ENCODE peak calls at places on chromosomes 7 and 10, in four cellular contexts. One of them, this sample, is unnamed.
A peak's percentile ranks its signal among the peaks of the same experiment; 100 is the strongest.

GRCh38 chr7:7044806-7045205 is 137.5 kb upstream of the C1GALT1 start:
- DNase-seq in stimulated activated CD8-positive, alpha-beta memory T cell treated with anti-CD3 and anti-CD28 coated beads, Interleukin-7, amount 100 ng/mL, for 1 hour: no peak
- DNase-seq in stimulated activated CD4-positive, alpha-beta T cell treated with anti-CD3 and anti-CD28 coated beads, Interleukin-12 subunit alpha, Interleukin-12 subunit beta, amount 100 ng/mL, for 4 hours: no peak
- DNase-seq in A172: no peak
- DNase-seq in this sample: no peak

GRCh38 chr10:86373828-86374227 is 7.2 kb upstream of the GRID1 start:
- DNase-seq in stimulated activated CD4-positive, alpha-beta T cell treated with anti-CD3 and anti-CD28 coated beads, Interleukin-12 subunit alpha, Interleukin-12 subunit beta, amount 100 ng/mL, for 4 hours: no peak
- DNase-seq in stimulated activated CD8-positive, alpha-beta memory T cell treated with anti-CD3 and anti-CD28 coated beads, Interleukin-7, amount 100 ng/mL, for 1 hour: no peak
- DNase-seq in A172: no peak
- DNase-seq in this sample: no peak

GRCh38 chr10:58696736-58697135 is 184.1 kb downstream of the BICC1 start:
- DNase-seq in A172: peak; percentile 8
- DNase-seq in stimulated activated CD4-positive, alpha-beta T cell treated with anti-CD3 and anti-CD28 coated beads, Interleukin-12 subunit alpha, Interleukin-12 subunit beta, amount 100 ng/mL, for 4 hours: no peak
- DNase-seq in stimulated activated CD8-positive, alpha-beta memory T cell treated with anti-CD3 and anti-CD28 coated beads, Interleukin-7, amount 100 ng/mL, for 1 hour: no peak
- DNase-seq in this sample: no peak

GRCh38 chr10:47030191-47030698 is 119.0 kb downstream of the PTPN20 start:
- DNase-seq in stimulated activated CD4-positive, alpha-beta T cell treated with anti-CD3 and anti-CD28 coated beads, Interleukin-12 subunit alpha, Interleukin-12 subunit beta, amount 100 ng/mL, for 4 hours: no peak
- DNase-seq in stimulated activated CD8-positive, alpha-beta memory T cell treated with anti-CD3 and anti-CD28 coated beads, Interleukin-7, amount 100 ng/mL, for 1 hour: no peak
- DNase-seq in A172: no peak
- DNase-seq in this sample: no peak

GRCh38 chr10:84356951-84357350 is 28.6 kb downstream of the CCSER2 start:
- DNase-seq in stimulated activated CD8-positive, alpha-beta memory T cell treated with anti-CD3 and anti-CD28 coated beads, Interleukin-7, amount 100 ng/mL, for 1 hour: no peak
- DNase-seq in A172: no peak
- DNase-seq in stimulated activated CD4-positive, alpha-beta T cell treated with anti-CD3 and anti-CD28 coated beads, Interleukin-12 subunit alpha, Interleukin-12 subunit beta, amount 100 ng/mL, for 4 hours: no peak
- DNase-seq in this sample: no peak

GRCh38 chr7:138122162-138122561 is 45.9 kb downstream of the AKR1D1 start:
- DNase-seq in A172: no peak
- DNase-seq in stimulated activated CD8-positive, alpha-beta memory T cell treated with anti-CD3 and anti-CD28 coated beads, Interleukin-7, amount 100 ng/mL, for 1 hour: no peak
- DNase-seq in stimulated activated CD4-positive, alpha-beta T cell treated with anti-CD3 and anti-CD28 coated beads, Interleukin-12 subunit alpha, Interleukin-12 subunit beta, amount 100 ng/mL, for 4 hours: no peak
- DNase-seq in this sample: no peak

GRCh38 chr10:52318822-52319464 is 4.9 kb downstream of the DKK1 start:
- DNase-seq in stimulated activated CD4-positive, alpha-beta T cell treated with anti-CD3 and anti-CD28 coated beads, Interleukin-12 subunit alpha, Interleukin-12 subunit beta, amount 100 ng/mL, for 4 hours: no peak
- DNase-seq in A172: peak; percentile 99
- DNase-seq in stimulated activated CD8-positive, alpha-beta memory T cell treated with anti-CD3 and anti-CD28 coated beads, Interleukin-7, amount 100 ng/mL, for 1 hour: no peak
- DNase-seq in this sample: peak; percentile 100

GRCh38 chr7:155201325-155202087 is 96.2 kb upstream of the INSIG1 start:
- DNase-seq in stimulated activated CD8-positive, alpha-beta memory T cell treated with anti-CD3 and anti-CD28 coated beads, Interleukin-7, amount 100 ng/mL, for 1 hour: no peak
- DNase-seq in A172: no peak
- DNase-seq in stimulated activated CD4-positive, alpha-beta T cell treated with anti-CD3 and anti-CD28 coated beads, Interleukin-12 subunit alpha, Interleukin-12 subunit beta, amount 100 ng/mL, for 4 hours: no peak
- DNase-seq in this sample: no peak

GRCh38 chr10:47321521-47322195 is 596 bp upstream of the GDF2 start:
- DNase-seq in stimulated activated CD8-positive, alpha-beta memory T cell treated with anti-CD3 and anti-CD28 coated beads, Interleukin-7, amount 100 ng/mL, for 1 hour: no peak
- DNase-seq in stimulated activated CD4-positive, alpha-beta T cell treated with anti-CD3 and anti-CD28 coated beads, Interleukin-12 subunit alpha, Interleukin-12 subunit beta, amount 100 ng/mL, for 4 hours: no peak
- DNase-seq in A172: no peak
- DNase-seq in this sample: no peak

GRCh38 chr10:95728535-95728934 is 27.4 kb upstream of the ENTPD1 start:
- DNase-seq in stimulated activated CD4-positive, alpha-beta T cell treated with anti-CD3 and anti-CD28 coated beads, Interleukin-12 subunit alpha, Interleukin-12 subunit beta, amount 100 ng/mL, for 4 hours: no peak
- DNase-seq in A172: no peak
- DNase-seq in stimulated activated CD8-positive, alpha-beta memory T cell treated with anti-CD3 and anti-CD28 coated beads, Interleukin-7, amount 100 ng/mL, for 1 hour: no peak
- DNase-seq in this sample: peak; percentile 36

GRCh38 chr10:121572857-121573540 is 25.2 kb downstream of the FGFR2 start:
- DNase-seq in stimulated activated CD8-positive, alpha-beta memory T cell treated with anti-CD3 and anti-CD28 coated beads, Interleukin-7, amount 100 ng/mL, for 1 hour: no peak
- DNase-seq in stimulated activated CD4-positive, alpha-beta T cell treated with anti-CD3 and anti-CD28 coated beads, Interleukin-12 subunit alpha, Interleukin-12 subunit beta, amount 100 ng/mL, for 4 hours: no peak
- DNase-seq in A172: peak; percentile 21
- DNase-seq in this sample: no peak

GRCh38 chr10:45432700-45433472 is 58.9 kb downstream of the ALOX5 start:
- DNase-seq in stimulated activated CD4-positive, alpha-beta T cell treated with anti-CD3 and anti-CD28 coated beads, Interleukin-12 subunit alpha, Interleukin-12 subunit beta, amount 100 ng/mL, for 4 hours: no peak
- DNase-seq in stimulated activated CD8-positive, alpha-beta memory T cell treated with anti-CD3 and anti-CD28 coated beads, Interleukin-7, amount 100 ng/mL, for 1 hour: no peak
- DNase-seq in A172: no peak
- DNase-seq in this sample: no peak

GRCh38 chr7:116356979-116357378 is 142.6 kb upstream of the CAV2 start:
- DNase-seq in stimulated activated CD4-positive, alpha-beta T cell treated with anti-CD3 and anti-CD28 coated beads, Interleukin-12 subunit alpha, Interleukin-12 subunit beta, amount 100 ng/mL, for 4 hours: no peak
- DNase-seq in stimulated activated CD8-positive, alpha-beta memory T cell treated with anti-CD3 and anti-CD28 coated beads, Interleukin-7, amount 100 ng/mL, for 1 hour: no peak
- DNase-seq in A172: peak; percentile 30
- DNase-seq in this sample: no peak

GRCh38 chr7:76155938-76156337 is 45.8 kb upstream of the SRRM3 start:
- DNase-seq in A172: no peak
- DNase-seq in stimulated activated CD8-positive, alpha-beta memory T cell treated with anti-CD3 and anti-CD28 coated beads, Interleukin-7, amount 100 ng/mL, for 1 hour: no peak
- DNase-seq in stimulated activated CD4-positive, alpha-beta T cell treated with anti-CD3 and anti-CD28 coated beads, Interleukin-12 subunit alpha, Interleukin-12 subunit beta, amount 100 ng/mL, for 4 hours: no peak
- DNase-seq in this sample: no peak

GRCh38 chr10:100896876-100897461 is 15.8 kb upstream of the SLF2 start:
- DNase-seq in stimulated activated CD4-positive, alpha-beta T cell treated with anti-CD3 and anti-CD28 coated beads, Interleukin-12 subunit alpha, Interleukin-12 subunit beta, amount 100 ng/mL, for 4 hours: no peak
- DNase-seq in stimulated activated CD8-positive, alpha-beta memory T cell treated with anti-CD3 and anti-CD28 coated beads, Interleukin-7, amount 100 ng/mL, for 1 hour: no peak
- DNase-seq in A172: no peak
- DNase-seq in this sample: no peak

GRCh38 chr10:21194510-21194993 is 297.4 kb upstream of the NEBL start:
- DNase-seq in stimulated activated CD4-positive, alpha-beta T cell treated with anti-CD3 and anti-CD28 coated beads, Interleukin-12 subunit alpha, Interleukin-12 subunit beta, amount 100 ng/mL, for 4 hours: no peak
- DNase-seq in stimulated activated CD8-positive, alpha-beta memory T cell treated with anti-CD3 and anti-CD28 coated beads, Interleukin-7, amount 100 ng/mL, for 1 hour: no peak
- DNase-seq in A172: peak; percentile 65
- DNase-seq in this sample: peak; percentile 85